ENCODE peak calls at places on chromosome 10, in nine cellular contexts. L, U, R, I, C, J, O, M and D are unnamed samples. For H3K4me1 and H3K27me3, the result is how much of the 10 kb centered on the place peaks cover.

GRCh38 chr10:34641913-34642558 is 173.1 kb downstream of the PARD3 start:
- DNase-seq in M (no peak), J (no peak), R (no peak), L (no peak), C (no peak), U (no peak), O (no peak), I (no peak), D (no peak)

GRCh38 chr10:70832236-70832635 is 16.5 kb downstream of the SGPL1 start:
- DNase-seq in L (no peak), R (no peak), U (no peak), M (no peak), I (no peak), J (no peak), C (no peak), O (no peak), D (no peak)

GRCh38 chr10:27779462-27779861 is 33.8 kb upstream of the MKX start:
- DNase-seq in C (no peak), R (no peak), O (no peak), L (no peak), I (peak), J (no peak), U (no peak), M (no peak), D (no peak)

GRCh38 chr10:9253121-9253520 is 1198.6 kb downstream of the GATA3 start:
- DNase-seq in L (no peak), C (no peak), I (peak), M (no peak), U (no peak), R (no peak), J (no peak), O (no peak), D (no peak)

GRCh38 chr10:21724695-21725371 is 190.8 kb downstream of the MLLT10 start:
- DNase-seq in L (peak), M (no peak), C (peak), U (peak), R (peak), O (peak), I (peak), J (peak), D (no peak)

GRCh38 chr10:4086041-4086886 is 301.3 kb upstream of the KLF6 start:
- DNase-seq in R (no peak), I (no peak), J (no peak), L (no peak), M (no peak), C (no peak), O (no peak), U (no peak), D (no peak)

GRCh38 chr10:3186365-3186764 is 13.8 kb upstream of the PITRM1 start:
- DNase-seq in U (no peak), J (no peak), R (no peak), I (no peak), O (no peak), M (no peak), C (no peak), L (no peak), D (no peak)

GRCh38 chr10:96290368-96291133 is 13.7 kb upstream of the DNTT start:
- DNase-seq in R (no peak), I (no peak), M (no peak), L (no peak), J (no peak), O (no peak), U (no peak), C (no peak), D (no peak)

GRCh38 chr10:53749439-53749838 is 976.9 kb upstream of the MBL2 start:
- DNase-seq in M (no peak), L (no peak), O (no peak), C (no peak), J (no peak), I (no peak), U (no peak), R (no peak), D (no peak)

GRCh38 chr10:48880016-48880705 is 59.5 kb downstream of the LRRC18 start:
- DNase-seq in R (no peak), I (no peak), O (no peak), J (no peak), L (no peak), M (no peak), U (no peak), C (no peak), D (no peak)

GRCh38 chr10:80603516-80603915 is 65.8 kb downstream of the SH2D4B start:
- DNase-seq in J (no peak), I (no peak), U (no peak), C (no peak), L (no peak), M (no peak), R (no peak), O (no peak), D (no peak)

GRCh38 chr10:64210211-64210610 is 689.0 kb downstream of the REEP3 start:
- DNase-seq in R (no peak), L (no peak), U (no peak), I (no peak), C (no peak), M (no peak), O (no peak), J (no peak), D (no peak)

GRCh38 chr10:35545878-35546631 is 59.1 kb upstream of the GJD4 start:
- DNase-seq in M (no peak), O (no peak), J (no peak), U (no peak), R (no peak), I (peak), L (no peak), C (no peak), D (no peak)

GRCh38 chr10:119361037-119361436 is 153.7 kb downstream of the GRK5 start:
- DNase-seq in U (no peak), M (no peak), J (no peak), R (no peak), O (no peak), C (no peak), I (no peak), L (no peak), D (no peak)

GRCh38 chr10:3260066-3260834 is 87.7 kb upstream of the PITRM1 start:
- DNase-seq in U (no peak), M (no peak), R (peak), O (no peak), I (no peak), L (no peak), C (no peak), J (no peak), D (no peak)

GRCh38 chr10:75469018-75469616 is 37.7 kb downstream of the LRMDA start:
- DNase-seq in M (no peak), O (peak), J (no peak), R (peak), L (peak), I (peak), C (peak), U (peak), D (no peak)

GRCh38 chr10:99346247-99346646 is 17.1 kb downstream of the CNNM1 start:
- DNase-seq in O (no peak), R (no peak), J (no peak), C (no peak), M (no peak), L (no peak), U (no peak), I (peak), D (no peak)

DNA sequence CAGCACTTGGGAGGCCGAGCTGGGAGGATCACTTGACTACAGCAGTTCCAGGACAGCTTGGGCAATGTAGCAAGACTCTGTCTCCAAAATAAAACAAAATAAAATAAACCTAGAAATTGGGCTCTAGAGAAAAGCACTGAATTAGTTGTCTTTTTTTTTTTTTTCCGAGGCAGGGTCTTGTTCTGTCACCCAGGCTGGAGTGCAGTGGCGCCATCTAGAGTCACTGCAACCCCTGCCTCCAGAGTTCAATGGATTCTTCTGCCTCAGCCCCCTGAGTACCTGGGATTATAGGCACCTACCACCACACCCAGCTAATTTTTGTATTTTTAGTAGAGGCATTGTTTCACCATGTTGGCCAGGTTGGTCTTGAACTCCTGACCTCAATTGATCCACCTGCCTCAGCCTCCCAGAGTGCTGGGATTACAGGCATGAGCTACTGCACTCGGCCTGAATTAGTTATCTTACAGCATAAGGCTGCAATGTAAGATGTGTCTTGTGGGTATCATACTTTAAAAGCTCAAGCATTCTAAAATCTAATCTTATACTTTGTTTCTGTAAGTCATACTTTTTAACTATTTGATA is 12.8 kb downstream of the MEIG1 start:
- DNase-seq in O (no peak), J (peak), I (no peak), U (no peak), C (no peak), R (no peak), M (no peak), L (peak), D (no peak)
- H3K4me1 ChIP-seq in O (under half), J (under half), I (under half), U (under half), C (under half), R (under half), M (under half), L (under half), D (under half)

GRCh38 chr10:28800144-28800543 is 122.8 kb downstream of the BAMBI start:
- DNase-seq in O (no peak), U (no peak), C (no peak), J (no peak), L (no peak), R (no peak), M (no peak), I (peak), D (no peak)
- H3K27me3 ChIP-seq in O (under half), U (under half), C (under half), J (under half), L (under half), R (under half), M (under half), I (under half), D (under half)

GRCh38 chr10:125060851-125061556 is 99.4 kb downstream of the CTBP2 start:
- DNase-seq in I (peak), U (peak), L (peak), M (peak), O (peak), J (peak), C (peak), R (peak), D (no peak)

GRCh38 chr10:125060038-125060437 is 100.3 kb downstream of the CTBP2 start:
- DNase-seq in L (no peak), C (no peak), J (no peak), R (no peak), O (no peak), I (peak), U (no peak), M (no peak), D (no peak)

GRCh38 chr10:125062244-125063208 is 97.8 kb downstream of the CTBP2 start:
- DNase-seq in C (peak), O (no peak), L (peak), R (no peak), I (no peak), J (no peak), U (no peak), M (no peak), D (no peak)

GRCh38 chr10:125060486-125060850 is 99.9 kb downstream of the CTBP2 start:
- DNase-seq in J (no peak), R (no peak), L (no peak), O (peak), C (peak), M (no peak), I (peak), U (no peak), D (no peak)

DNA sequence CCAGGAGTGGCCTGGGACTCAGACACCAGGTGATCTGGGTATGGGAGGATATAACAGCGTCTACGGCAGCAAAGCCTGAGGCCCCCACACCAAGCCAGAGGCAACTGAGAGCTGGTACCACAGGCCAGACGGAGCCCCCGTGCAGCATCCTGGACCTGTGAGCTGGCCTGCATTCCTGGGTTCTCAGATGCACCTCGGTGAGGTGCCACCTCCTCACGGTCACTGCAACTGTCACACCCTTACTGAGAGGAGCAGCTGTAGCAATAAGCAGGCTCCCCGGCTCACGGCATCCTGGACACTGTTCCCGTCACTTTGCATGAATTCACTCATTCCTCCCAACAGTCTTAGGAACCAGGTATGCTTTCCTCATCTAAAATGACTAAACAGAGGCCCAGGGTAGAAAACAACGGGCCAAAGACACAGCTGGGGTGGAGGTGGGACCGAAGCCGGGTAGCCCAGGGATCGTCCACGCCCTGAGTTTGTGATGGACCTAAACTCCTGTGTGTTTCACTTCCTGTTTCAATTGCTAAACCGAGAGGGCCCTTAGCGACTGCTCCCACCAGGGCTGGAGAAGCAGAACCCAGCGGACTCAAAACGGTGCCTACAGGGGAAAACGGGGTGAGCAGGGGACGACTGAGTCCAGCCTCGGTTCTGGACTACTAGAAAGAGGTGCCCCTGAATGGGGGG is 98.7 kb downstream of the CTBP2 start:
- DNase-seq in J (no peak), I (no peak), L (no peak), C (peak), U (no peak), O (no peak), M (no peak), R (no peak), D (no peak)
- H3K27ac ChIP-seq in J (peak), I (peak), L (peak), C (peak), U (no peak), O (peak), M (no peak), R (peak), D (no peak)

GRCh38 chr10:122417667-122418066 is 36.8 kb upstream of the ARMS2 start:
- DNase-seq in J (no peak), U (no peak), L (no peak), R (no peak), M (no peak), O (no peak), I (no peak), C (no peak), D (no peak)
- H3K4me1 ChIP-seq in J (under half), U (under half), L (under half), R (under half), M (under half), O (under half), I (under half), C (under half), D (half or more)

GRCh38 chr10:1467450-1467849 is 269.9 kb downstream of the ADARB2 start:
- DNase-seq in C (no peak), M (no peak), L (no peak), I (no peak), O (no peak), R (no peak), J (no peak), U (no peak), D (no peak)
- H3K27me3 ChIP-seq in C (under half), M (under half), L (under half), I (under half), O (under half), R (under half), J (under half), U (under half), D (under half)

GRCh38 chr10:60288291-60288690 is 101.4 kb downstream of the ANK3 start:
- DNase-seq in J (no peak), U (no peak), L (no peak), C (no peak), R (no peak), I (no peak), O (no peak), M (no peak), D (no peak)

GRCh38 chr10:60289800-60290199 is 99.9 kb downstream of the ANK3 start:
- DNase-seq in C (no peak), U (no peak), J (no peak), I (no peak), L (peak), R (no peak), O (no peak), M (no peak), D (no peak)

GRCh38 chr10:60291354-60291930 is 98.2 kb downstream of the ANK3 start:
- DNase-seq in L (no peak), M (no peak), C (no peak), U (no peak), I (no peak), O (no peak), J (no peak), R (no peak), D (no peak)

GRCh38 chr10:60293797-60294196 is 95.9 kb downstream of the ANK3 start:
- DNase-seq in L (no peak), M (no peak), I (peak), O (no peak), C (no peak), R (no peak), U (no peak), J (no peak), D (no peak)

DNA sequence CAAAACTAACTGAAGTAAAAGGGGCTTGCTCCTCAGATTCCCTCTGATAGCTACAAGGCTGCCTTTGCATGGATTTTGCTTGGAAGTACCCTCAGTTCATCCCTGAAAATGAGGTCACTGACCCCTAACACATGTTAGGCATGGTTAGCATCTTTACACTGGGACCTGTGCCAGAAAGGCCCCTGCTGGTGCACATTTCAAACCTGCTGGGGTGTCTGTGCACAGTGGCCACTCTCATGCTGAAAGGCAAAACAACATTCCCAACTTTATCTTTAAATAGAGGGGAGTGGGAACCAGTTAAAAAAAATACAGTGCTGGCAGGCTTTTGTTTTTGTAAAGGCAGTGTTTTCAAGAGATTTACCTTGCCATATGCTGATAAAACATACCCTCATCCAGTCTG is 99.1 kb downstream of the ANK3 start:
- DNase-seq in R (no peak), L (no peak), U (no peak), J (no peak), I (no peak), C (no peak), M (no peak), O (no peak), D (no peak)
- H3K27ac ChIP-seq in R (no peak), L (peak), U (no peak), J (no peak), I (no peak), C (no peak), M (no peak), O (no peak), D (no peak)

GRCh38 chr10:69331161-69331560 is 52.9 kb downstream of the HK1 start:
- DNase-seq in M (no peak), R (no peak), I (no peak), C (no peak), U (no peak), L (no peak), O (no peak), J (no peak), D (no peak)
- H3K4me1 ChIP-seq in M (under half), R (half or more), I (under half), C (half or more), U (half or more), L (under half), O (under half), J (half or more), D (half or more)